ENCODE peak calls at places on chromosomes 1 and 21, in ten cellular contexts. One of them, this sample, is unnamed.

GRCh38 chr1:52552505-52553371 is at the start of gene TUT4:
- DNase-seq in pancreas: peak; percentile 84
- DNase-seq in upper lobe of right lung: peak; percentile 91
- DNase-seq in heart left ventricle: peak; percentile 86
- DNase-seq in BE2C: peak; percentile 82
- DNase-seq in psoas muscle: peak; percentile 79
- DNase-seq in left ventricle myocardium inferior: peak; percentile 80
- DNase-seq in stomach: peak; percentile 72
- DNase-seq in kidney epithelial cell: no peak
- DNase-seq in fibroblast of lung: peak; percentile 86
- DNase-seq in this sample: peak; percentile 83

GRCh38 chr1:67816096-67816493 is 17.2 kb downstream of the GNG12 start:
- DNase-seq in BE2C: no peak
- DNase-seq in stomach: no peak
- DNase-seq in fibroblast of lung: no peak
- DNase-seq in upper lobe of right lung: no peak
- DNase-seq in pancreas: no peak
- DNase-seq in psoas muscle: no peak
- DNase-seq in kidney epithelial cell: no peak
- DNase-seq in left ventricle myocardium inferior: no peak
- DNase-seq in heart left ventricle: no peak
- DNase-seq in this sample: no peak

GRCh38 chr1:171834831-171835230 is 6.5 kb upstream of the DNM3 start:
- DNase-seq in kidney epithelial cell: no peak
- DNase-seq in psoas muscle: no peak
- DNase-seq in left ventricle myocardium inferior: no peak
- DNase-seq in BE2C: no peak
- DNase-seq in stomach: no peak
- DNase-seq in heart left ventricle: no peak
- DNase-seq in upper lobe of right lung: no peak
- DNase-seq in pancreas: no peak
- DNase-seq in fibroblast of lung: no peak
- DNase-seq in this sample: no peak

GRCh38 chr1:86068126-86068805 is 88.3 kb downstream of the COL24A1 start:
- DNase-seq in heart left ventricle: no peak
- DNase-seq in left ventricle myocardium inferior: no peak
- DNase-seq in upper lobe of right lung: no peak
- DNase-seq in fibroblast of lung: peak; percentile 47
- DNase-seq in pancreas: no peak
- DNase-seq in stomach: no peak
- DNase-seq in kidney epithelial cell: no peak
- DNase-seq in BE2C: no peak
- DNase-seq in psoas muscle: no peak
- DNase-seq in this sample: no peak

GRCh38 chr1:41490911-41491310 is 6.4 kb upstream of the EDN2 start:
- DNase-seq in upper lobe of right lung: no peak
- DNase-seq in psoas muscle: no peak
- DNase-seq in heart left ventricle: no peak
- DNase-seq in pancreas: no peak
- DNase-seq in left ventricle myocardium inferior: no peak
- DNase-seq in stomach: no peak
- DNase-seq in BE2C: no peak
- DNase-seq in fibroblast of lung: no peak
- DNase-seq in kidney epithelial cell: no peak
- DNase-seq in this sample: no peak

GRCh38 chr1:102799496-102799895 is 308.8 kb downstream of the COL11A1 start:
- DNase-seq in BE2C: no peak
- DNase-seq in left ventricle myocardium inferior: no peak
- DNase-seq in heart left ventricle: no peak
- DNase-seq in pancreas: no peak
- DNase-seq in psoas muscle: no peak
- DNase-seq in fibroblast of lung: peak; percentile 28
- DNase-seq in kidney epithelial cell: no peak
- DNase-seq in stomach: no peak
- DNase-seq in upper lobe of right lung: no peak
- DNase-seq in this sample: no peak

GRCh38 chr1:77031101-77031662 is 163.9 kb downstream of the ST6GALNAC5 start:
- DNase-seq in upper lobe of right lung: no peak
- DNase-seq in fibroblast of lung: peak; percentile 76
- DNase-seq in stomach: no peak
- DNase-seq in left ventricle myocardium inferior: no peak
- DNase-seq in heart left ventricle: no peak
- DNase-seq in psoas muscle: no peak
- DNase-seq in BE2C: no peak
- DNase-seq in kidney epithelial cell: no peak
- DNase-seq in pancreas: no peak
- DNase-seq in this sample: no peak

GRCh38 chr1:68049941-68050878 is at the start of gene DIRAS3:
- DNase-seq in BE2C: no peak
- DNase-seq in left ventricle myocardium inferior: peak; percentile 21
- DNase-seq in pancreas: peak; percentile 71
- DNase-seq in heart left ventricle: peak; percentile 40
- DNase-seq in psoas muscle: no peak
- DNase-seq in fibroblast of lung: peak; percentile 54
- DNase-seq in stomach: no peak
- DNase-seq in upper lobe of right lung: peak; percentile 66
- DNase-seq in kidney epithelial cell: no peak
- DNase-seq in this sample: no peak

GRCh38 chr21:39377444-39378050 is 28.7 kb upstream of the HMGN1 start:
- DNase-seq in heart left ventricle: no peak
- DNase-seq in fibroblast of lung: no peak
- DNase-seq in pancreas: no peak
- DNase-seq in stomach: no peak
- DNase-seq in psoas muscle: no peak
- DNase-seq in left ventricle myocardium inferior: no peak
- DNase-seq in upper lobe of right lung: no peak
- DNase-seq in kidney epithelial cell: no peak
- DNase-seq in BE2C: no peak
- DNase-seq in this sample: no peak

GRCh38 chr1:91165033-91165654 is 143.3 kb upstream of the ZNF644 start:
- DNase-seq in fibroblast of lung: peak; percentile 53
- DNase-seq in stomach: peak; percentile 75
- DNase-seq in left ventricle myocardium inferior: peak; percentile 69
- DNase-seq in kidney epithelial cell: no peak
- DNase-seq in BE2C: peak; percentile 71
- DNase-seq in psoas muscle: peak; percentile 61
- DNase-seq in heart left ventricle: peak; percentile 66
- DNase-seq in upper lobe of right lung: peak; percentile 90
- DNase-seq in pancreas: peak; percentile 68
- DNase-seq in this sample: peak; percentile 54

GRCh38 chr1:248714248-248714647 is 11.7 kb upstream of the OR14I1 start:
- DNase-seq in fibroblast of lung: peak; percentile 1
- DNase-seq in kidney epithelial cell: no peak
- DNase-seq in stomach: no peak
- DNase-seq in upper lobe of right lung: no peak
- DNase-seq in psoas muscle: no peak
- DNase-seq in BE2C: no peak
- DNase-seq in heart left ventricle: no peak
- DNase-seq in left ventricle myocardium inferior: no peak
- DNase-seq in pancreas: no peak
- DNase-seq in this sample: no peak
- H3K36me3 ChIP-seq in fibroblast of lung: no peaks in the 10 kb centered on the region
- H3K36me3 ChIP-seq in kidney epithelial cell: no peaks in the 10 kb centered on the region
- H3K36me3 ChIP-seq in stomach: no peaks in the 10 kb centered on the region
- H3K36me3 ChIP-seq in upper lobe of right lung: no peaks in the 10 kb centered on the region
- H3K36me3 ChIP-seq in psoas muscle: no peaks in the 10 kb centered on the region
- H3K36me3 ChIP-seq in BE2C: no peaks in the 10 kb centered on the region
- H3K36me3 ChIP-seq in heart left ventricle: no peaks in the 10 kb centered on the region
- H3K36me3 ChIP-seq in left ventricle myocardium inferior: no peaks in the 10 kb centered on the region
- H3K36me3 ChIP-seq in pancreas: no peaks in the 10 kb centered on the region
- H3K36me3 ChIP-seq in this sample: no peaks in the 10 kb centered on the region

GRCh38 chr21:45289134-45289533 is 1.4 kb upstream of the POFUT2 start:
- DNase-seq in upper lobe of right lung: no peak
- DNase-seq in fibroblast of lung: no peak
- DNase-seq in stomach: peak; percentile 5
- DNase-seq in heart left ventricle: no peak
- DNase-seq in psoas muscle: no peak
- DNase-seq in pancreas: no peak
- DNase-seq in kidney epithelial cell: no peak
- DNase-seq in BE2C: no peak
- DNase-seq in left ventricle myocardium inferior: no peak
- DNase-seq in this sample: no peak

GRCh38 chr21:45291613-45292398 is 4.1 kb upstream of the POFUT2 start:
- DNase-seq in fibroblast of lung: no peak
- DNase-seq in BE2C: peak; percentile 33
- DNase-seq in upper lobe of right lung: peak; percentile 63
- DNase-seq in kidney epithelial cell: no peak
- DNase-seq in pancreas: peak; percentile 26
- DNase-seq in left ventricle myocardium inferior: no peak
- DNase-seq in stomach: peak; percentile 25
- DNase-seq in psoas muscle: no peak
- DNase-seq in heart left ventricle: no peak
- DNase-seq in this sample: no peak

GRCh38 chr21:45290948-45291612 is 3.4 kb upstream of the POFUT2 start:
- DNase-seq in left ventricle myocardium inferior: no peak
- DNase-seq in upper lobe of right lung: no peak
- DNase-seq in psoas muscle: no peak
- DNase-seq in kidney epithelial cell: no peak
- DNase-seq in fibroblast of lung: peak; percentile 65
- DNase-seq in BE2C: peak; percentile 48
- DNase-seq in stomach: peak; percentile 26
- DNase-seq in heart left ventricle: no peak
- DNase-seq in pancreas: no peak
- DNase-seq in this sample: no peak

GRCh38 chr21:45288441-45288841 is 746 bp upstream of the POFUT2 start:
- DNase-seq in fibroblast of lung: no peak
- DNase-seq in stomach: peak; percentile 30
- DNase-seq in pancreas: no peak
- DNase-seq in BE2C: peak; percentile 15
- DNase-seq in psoas muscle: no peak
- DNase-seq in left ventricle myocardium inferior: no peak
- DNase-seq in heart left ventricle: no peak
- DNase-seq in kidney epithelial cell: no peak
- DNase-seq in upper lobe of right lung: no peak
- DNase-seq in this sample: no peak

DNA sequence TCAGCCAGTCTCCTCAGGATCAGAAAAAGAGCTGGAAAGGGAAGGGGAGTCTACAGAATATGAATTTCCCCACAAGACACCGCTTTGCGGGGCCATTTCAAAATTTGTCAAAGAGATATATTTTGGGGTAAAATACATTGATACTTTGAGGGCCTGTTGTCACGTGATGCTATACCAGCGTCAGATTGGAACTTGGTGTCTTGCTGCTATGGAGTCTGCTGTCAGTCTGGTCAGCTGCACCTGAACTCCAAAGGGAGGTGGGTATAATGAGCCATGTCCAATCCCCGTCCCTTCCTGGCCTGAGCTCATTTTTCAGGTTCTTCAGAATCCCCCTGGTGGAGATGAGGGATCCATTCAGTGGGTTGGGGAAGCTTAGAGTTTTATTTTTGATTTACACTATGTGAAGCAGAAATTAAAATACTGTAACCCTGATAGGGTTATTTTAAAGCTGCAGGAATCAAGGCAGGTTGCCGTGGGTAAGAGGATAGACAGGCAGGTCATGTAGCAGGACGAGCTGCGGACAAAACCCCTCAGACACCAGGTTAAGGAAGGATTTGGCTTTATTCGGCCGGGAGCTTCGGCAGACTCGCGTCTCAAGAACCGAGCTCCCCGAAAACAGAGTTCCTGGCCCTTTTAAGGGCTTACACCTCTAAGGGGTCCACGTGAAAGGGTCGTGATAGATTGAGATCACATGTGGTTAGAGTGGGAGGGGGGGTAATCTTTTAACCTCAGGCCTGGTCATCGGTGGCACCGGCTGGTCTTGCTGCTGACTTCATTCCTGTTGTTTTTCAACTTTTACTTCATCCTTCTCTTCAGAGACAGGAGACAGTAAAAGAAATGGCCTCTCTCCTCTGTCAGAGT is 2.2 kb upstream of the POFUT2 start:
- DNase-seq in BE2C: peak; percentile 27
- DNase-seq in stomach: peak; percentile 18
- DNase-seq in kidney epithelial cell: no peak
- DNase-seq in fibroblast of lung: peak; percentile 39
- DNase-seq in upper lobe of right lung: no peak
- DNase-seq in left ventricle myocardium inferior: no peak
- DNase-seq in heart left ventricle: no peak
- DNase-seq in psoas muscle: no peak
- DNase-seq in pancreas: no peak
- DNase-seq in this sample: no peak
- TF ChIP-seq CTCF in BE2C: peak; percentile 47
- TF ChIP-seq CTCF in stomach: no peak
- TF ChIP-seq CTCF in kidney epithelial cell: peak; percentile 27
- TF ChIP-seq CTCF in fibroblast of lung: no peak
- TF ChIP-seq CTCF in upper lobe of right lung: no peak
- TF ChIP-seq CTCF in left ventricle myocardium inferior: no peak
- TF ChIP-seq CTCF in heart left ventricle: no peak
- TF ChIP-seq CTCF in psoas muscle: no peak
- TF ChIP-seq CTCF in pancreas: no peak
- TF ChIP-seq CTCF in this sample: no peak

DNA sequence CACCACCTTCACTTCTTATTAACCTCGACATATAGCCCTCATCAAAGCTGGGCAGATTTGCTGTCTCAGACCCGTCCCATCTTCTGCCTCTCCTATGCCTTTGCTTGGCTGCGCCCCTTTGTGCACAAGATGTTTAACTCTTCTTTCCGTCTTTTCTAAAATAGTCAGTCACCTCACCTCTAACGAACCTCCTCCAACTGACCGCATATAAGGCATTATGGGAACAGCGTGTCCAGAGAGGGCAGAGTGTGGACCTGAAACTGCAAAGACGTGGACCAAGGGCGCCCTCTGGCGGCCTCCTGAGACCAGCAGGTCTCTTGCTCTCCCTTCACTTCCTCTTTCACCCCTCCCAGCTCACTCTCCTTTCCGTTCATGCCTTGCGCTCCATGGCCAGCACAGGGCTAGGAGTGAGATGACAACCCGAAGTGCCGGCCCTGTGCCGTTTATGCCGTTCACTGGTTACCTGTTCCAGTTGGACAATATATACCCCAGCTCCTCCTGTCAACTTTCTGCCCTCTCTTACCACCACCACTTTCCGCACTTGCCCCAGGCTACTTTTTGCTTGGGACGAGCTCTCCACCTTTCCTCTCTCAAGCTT is 2.5 kb upstream of the METTL25B start:
- DNase-seq in BE2C: peak; percentile 91
- DNase-seq in kidney epithelial cell: no peak
- DNase-seq in heart left ventricle: peak; percentile 92
- DNase-seq in pancreas: peak; percentile 81
- DNase-seq in fibroblast of lung: peak; percentile 92
- DNase-seq in stomach: peak; percentile 93
- DNase-seq in left ventricle myocardium inferior: peak; percentile 88
- DNase-seq in upper lobe of right lung: peak; percentile 93
- DNase-seq in psoas muscle: peak; percentile 88
- DNase-seq in this sample: peak; percentile 72
- H3K36me3 ChIP-seq in BE2C: peaks cover 45% of the 10 kb centered on the region
- H3K36me3 ChIP-seq in kidney epithelial cell: no peaks in the 10 kb centered on the region
- H3K36me3 ChIP-seq in heart left ventricle: peaks cover 32% of the 10 kb centered on the region
- H3K36me3 ChIP-seq in pancreas: peaks cover 29% of the 10 kb centered on the region
- H3K36me3 ChIP-seq in fibroblast of lung: peaks cover 17% of the 10 kb centered on the region
- H3K36me3 ChIP-seq in stomach: peaks cover 22% of the 10 kb centered on the region
- H3K36me3 ChIP-seq in left ventricle myocardium inferior: peaks cover 43% of the 10 kb centered on the region
- H3K36me3 ChIP-seq in upper lobe of right lung: peaks cover 44% of the 10 kb centered on the region
- H3K36me3 ChIP-seq in psoas muscle: peaks cover 51% of the 10 kb centered on the region
- H3K36me3 ChIP-seq in this sample: peaks cover 35% of the 10 kb centered on the region

DNA sequence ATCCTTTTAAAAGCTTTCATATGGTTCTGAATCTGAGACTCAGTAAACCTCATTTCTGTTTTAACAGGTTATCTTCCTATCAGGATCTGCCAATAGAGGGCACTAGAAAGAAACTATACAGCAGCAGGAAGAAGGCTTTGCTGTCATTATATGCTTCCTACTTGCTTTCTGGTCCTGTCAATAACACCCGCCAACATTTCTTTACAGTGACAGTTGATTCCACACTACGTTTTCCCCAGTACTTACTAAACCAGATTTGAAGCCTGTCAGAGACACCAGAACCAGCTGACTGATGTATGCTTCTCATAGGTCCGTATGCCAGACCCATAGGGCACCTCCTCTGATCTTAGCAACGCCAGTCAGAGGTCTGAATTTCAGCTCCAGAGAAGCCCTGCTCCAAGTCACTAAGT is 341.0 kb upstream of the NEGR1 start:
- DNase-seq in pancreas: no peak
- DNase-seq in fibroblast of lung: peak; percentile 64
- DNase-seq in kidney epithelial cell: peak; percentile 5
- DNase-seq in upper lobe of right lung: no peak
- DNase-seq in BE2C: no peak
- DNase-seq in stomach: no peak
- DNase-seq in heart left ventricle: no peak
- DNase-seq in left ventricle myocardium inferior: no peak
- DNase-seq in psoas muscle: no peak
- DNase-seq in this sample: no peak
- TF ChIP-seq CTCF in pancreas: peak; percentile 31
- TF ChIP-seq CTCF in fibroblast of lung: peak; percentile 63
- TF ChIP-seq CTCF in kidney epithelial cell: peak; percentile 62
- TF ChIP-seq CTCF in upper lobe of right lung: peak; percentile 57
- TF ChIP-seq CTCF in BE2C: peak; percentile 50
- TF ChIP-seq CTCF in stomach: peak; percentile 57
- TF ChIP-seq CTCF in heart left ventricle: peak; percentile 34
- TF ChIP-seq CTCF in left ventricle myocardium inferior: peak; percentile 61
- TF ChIP-seq CTCF in psoas muscle: peak; percentile 27
- TF ChIP-seq CTCF in this sample: no peak

This sample was measured in CD8-positive, alpha-beta T cell.